ENCODE peak calls at places on chromosomes 16 and 17, in five cellular contexts. J is iris pigment epithelial cell, A is PC-9, X is NCI-H2081, U is NCI-H510A treated with DMSO at 0.1 percent for 48 hours. I is an unnamed sample.

GRCh38 chr16:70769131-70769530 is 31.8 kb downstream of the VAC14 start:
- DNase-seq in J (no peak), A (no peak), X (no peak), U (no peak), I (no peak)

GRCh38 chr17:55496094-55496881 is 15.0 kb downstream of the SMIM36 start:
- DNase-seq in J (peak), A (peak), X (no peak), U (no peak), I (no peak)

GRCh38 chr17:76193616-76194015 is 46.7 kb downstream of the RNF157 start:
- DNase-seq in J (no peak), A (no peak), X (no peak), U (no peak), I (no peak)

GRCh38 chr17:7587420-7587786 is 2.5 kb downstream of the SOX15 start:
- DNase-seq in J (peak), A (peak), X (no peak), U (no peak), I (no peak)

GRCh38 chr16:69476920-69477418 is 52.5 kb downstream of the CYB5B start:
- DNase-seq in J (peak), A (peak), X (no peak), U (peak), I (no peak)

GRCh38 chr17:42679001-42679491 is 2.3 kb upstream of the PLEKHH3 start:
- DNase-seq in J (peak), A (no peak), X (peak), U (peak), I (peak)

GRCh38 chr17:491086-492014 is 138.7 kb upstream of the RPH3AL start:
- DNase-seq in J (peak), A (no peak), X (no peak), U (no peak), I (no peak)

GRCh38 chr17:50210249-50211225 is 9.1 kb upstream of the COL1A1 start:
- DNase-seq in J (peak), A (no peak), X (no peak), U (no peak), I (no peak)

GRCh38 chr17:44269795-44270320 is 1.9 kb upstream of the SLC4A1 start:
- DNase-seq in J (no peak), A (no peak), X (no peak), U (no peak), I (no peak)

GRCh38 chr17:7610641-7611040 is 4.1 kb downstream of the FXR2 start:
- DNase-seq in J (no peak), A (no peak), X (no peak), U (peak), I (no peak)

GRCh38 chr17:51059781-51060180 is 60.9 kb downstream of the SPAG9 start:
- DNase-seq in J (peak), A (peak), X (no peak), U (no peak), I (no peak)

GRCh38 chr16:65763640-65764305 is 602.7 kb upstream of the CDH5 start:
- DNase-seq in J (no peak), A (no peak), X (no peak), U (no peak), I (no peak)

GRCh38 chr16:64202571-64202970 is 919.3 kb downstream of the CDH11 start:
- DNase-seq in J (no peak), A (no peak), X (no peak), U (no peak), I (no peak)

GRCh38 chr16:65285128-65286120 is 163.6 kb upstream of the CDH11 start:
- DNase-seq in J (peak), A (no peak), X (no peak), U (no peak), I (no peak)

GRCh38 chr17:38415250-38416194 is 12.7 kb upstream of the ARHGAP23 start:
- DNase-seq in J (peak), A (no peak), X (peak), U (peak), I (peak)

GRCh38 chr16:49881890-49882289 is 26.0 kb upstream of the ZNF423 start:
- DNase-seq in J (no peak), A (no peak), X (no peak), U (no peak), I (no peak)

GRCh38 chr17:7015587-7016020 is 3.2 kb downstream of the RNASEK start:
- DNase-seq in J (no peak), A (no peak), X (no peak), U (no peak), I (no peak)

GRCh38 chr16:28503470-28504259 is 3.0 kb downstream of the IL27 start:
- DNase-seq in J (no peak), A (peak), X (no peak), U (no peak), I (no peak)

GRCh38 chr16:22898131-22898530 is 84.2 kb downstream of the HS3ST2 start:
- DNase-seq in J (no peak), A (no peak), X (no peak), U (peak), I (no peak)

GRCh38 chr16:64121473-64121872 is 1000.4 kb downstream of the CDH11 start:
- DNase-seq in J (peak), A (no peak), X (peak), U (no peak), I (no peak)

GRCh38 chr16:79608976-79609375 is 8.4 kb upstream of the MAF start:
- DNase-seq in J (no peak), A (no peak), X (no peak), U (no peak), I (no peak)

I was measured in NCI-H526.